ENCODE peak calls at places on chromosomes 2 and 18, in eight cellular contexts. P is right atrium auricular region; V is cardiac muscle cell; Q is colonic mucosa; Z is lower lobe of right lung; K is right lobe of liver; O is fibroblast of lung; F is CD8-positive, alpha-beta T cell. G is an unnamed sample.

GRCh38 chr2:146579154-146579930 is 1265.5 kb upstream of the ACVR2A start:
- DNase-seq in Z (no peak), K (no peak), O (peak; percentile 75), P (no peak), F (no peak), Q (no peak), V (peak; percentile 9), G (no peak)

GRCh38 chr2:118589726-118590125 is 257.7 kb downstream of the EN1 start:
- DNase-seq in Q (no peak), F (no peak), O (no peak), P (no peak), V (no peak), K (no peak), Z (no peak), G (no peak)

GRCh38 chr2:166651080-166651675 is 157.1 kb upstream of the SCN7A start:
- DNase-seq in Q (no peak), P (no peak), V (no peak), K (no peak), O (peak; percentile 86), F (no peak), Z (no peak), G (no peak)

GRCh38 chr2:226771067-226771466 is 28.6 kb downstream of the IRS1 start:
- DNase-seq in Q (peak; percentile 69), O (no peak), Z (no peak), F (no peak), K (no peak), P (no peak), V (no peak), G (no peak)

GRCh38 chr18:58552057-58552461 is 76.8 kb downstream of the ALPK2 start:
- DNase-seq in V (no peak), O (peak; percentile 69), Q (no peak), Z (no peak), F (no peak), P (no peak), K (no peak), G (no peak)

GRCh38 chr2:147165682-147166081 is 679.1 kb upstream of the ACVR2A start:
- DNase-seq in P (no peak), Z (no peak), Q (no peak), O (peak; percentile 11), V (no peak), F (no peak), K (no peak), G (no peak)

GRCh38 chr2:130332271-130333073 is 10.2 kb upstream of the IMP4 start:
- DNase-seq in P (peak; percentile 82), Z (peak; percentile 80), K (peak; percentile 75), F (peak; percentile 51), V (peak; percentile 86), O (peak; percentile 76), Q (peak; percentile 76), G (peak; percentile 59)

GRCh38 chr18:21452808-21453511 is 147.5 kb downstream of the ESCO1 start:
- DNase-seq in Q (no peak), Z (no peak), K (no peak), V (no peak), P (no peak), O (no peak), F (no peak), G (no peak)

GRCh38 chr2:201406077-201406662 is 45.1 kb downstream of the TRAK2 start:
- DNase-seq in F (no peak), Q (no peak), Z (no peak), P (no peak), V (no peak), K (no peak), O (peak; percentile 71), G (no peak)

GRCh38 chr2:219441451-219442205 is 7.0 kb downstream of the SPEG start:
- DNase-seq in O (peak; percentile 69), Q (no peak), Z (no peak), V (peak; percentile 70), F (peak; percentile 33), K (no peak), P (no peak), G (peak; percentile 45)

GRCh38 chr18:23257686-23258565 is 122.6 kb downstream of the CABLES1 start:
- DNase-seq in V (no peak), F (no peak), Q (no peak), O (peak; percentile 61), Z (peak; percentile 60), P (peak; percentile 82), K (no peak), G (no peak)

GRCh38 chr18:25066536-25066935 is 285.4 kb downstream of the ZNF521 start:
- DNase-seq in K (no peak), P (no peak), V (no peak), O (peak; percentile 59), Q (no peak), Z (no peak), F (no peak), G (peak; percentile 79)

GRCh38 chr2:9231291-9232165 is 24.9 kb downstream of the ASAP2 start:
- DNase-seq in V (no peak), K (no peak), Z (peak; percentile 60), O (no peak), P (no peak), F (no peak), Q (peak; percentile 60), G (no peak)

GRCh38 chr18:48996041-48996440 is 45.3 kb upstream of the SMAD7 start:
- DNase-seq in F (no peak), V (no peak), Z (no peak), O (no peak), P (no peak), Q (no peak), K (no peak), G (no peak)

GRCh38 chr18:48999569-48999968 is 48.8 kb upstream of the SMAD7 start:
- DNase-seq in Z (no peak), V (no peak), Q (no peak), K (no peak), O (no peak), F (no peak), P (no peak), G (no peak)

GRCh38 chr18:48996901-48997463 is 46.2 kb upstream of the SMAD7 start:
- DNase-seq in K (no peak), Z (peak; percentile 39), F (no peak), Q (no peak), O (peak; percentile 91), V (no peak), P (no peak), G (no peak)

GRCh38 chr18:48997985-48998831 is 47.4 kb upstream of the SMAD7 start:
- DNase-seq in V (peak; percentile 67), O (peak; percentile 98), Z (peak; percentile 87), P (peak; percentile 95), K (no peak), F (no peak), Q (no peak), G (no peak)

GRCh38 chr18:48997681-48997984 is 46.9 kb upstream of the SMAD7 start:
- DNase-seq in Z (no peak), V (peak; percentile 96), K (no peak), P (no peak), Q (no peak), F (no peak), O (no peak), G (no peak)
- H3K27ac ChIP-seq in Z (peak overlapping the region; percentile 64), V (peak overlapping the region; percentile 91), K (no peak overlapping the region), P (peak overlapping the region; percentile 70), Q (no peak overlapping the region), F (no peak overlapping the region), O (peak overlapping the region; percentile 97), G (no peak overlapping the region)

DNA sequence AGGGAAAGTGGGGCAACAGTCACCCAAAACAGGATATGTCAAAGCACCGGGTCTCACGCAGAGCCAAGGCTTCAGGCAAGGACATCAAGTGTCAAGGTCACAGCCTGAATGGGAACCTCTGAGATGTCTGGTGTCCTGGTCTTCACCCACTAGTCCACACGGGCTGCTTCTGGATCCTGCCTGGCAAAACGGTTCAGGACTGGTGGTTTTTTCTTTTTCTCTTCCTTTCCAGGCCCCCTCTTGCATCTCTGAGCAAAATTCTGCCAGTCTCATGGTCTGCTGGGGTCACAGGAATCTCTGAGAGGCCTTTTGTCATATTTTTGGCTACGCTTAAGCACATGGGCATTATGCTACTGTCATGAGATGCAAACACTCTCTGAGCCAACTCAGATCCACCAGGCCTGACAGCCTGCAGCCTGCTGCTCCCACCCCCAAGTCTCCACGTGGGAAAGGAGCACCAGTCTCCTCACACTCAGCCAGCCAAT is 518.2 kb upstream of the ZEB2 start:
- DNase-seq in O (no peak), Z (no peak), Q (no peak), P (no peak), K (no peak), V (peak; percentile 20), F (no peak), G (peak; percentile 57)
- TF ChIP-seq CTCF in O (no peak), Z (no peak), Q (no peak), P (no peak), K (no peak), V (no peak), F (no peak), G (no peak)

DNA sequence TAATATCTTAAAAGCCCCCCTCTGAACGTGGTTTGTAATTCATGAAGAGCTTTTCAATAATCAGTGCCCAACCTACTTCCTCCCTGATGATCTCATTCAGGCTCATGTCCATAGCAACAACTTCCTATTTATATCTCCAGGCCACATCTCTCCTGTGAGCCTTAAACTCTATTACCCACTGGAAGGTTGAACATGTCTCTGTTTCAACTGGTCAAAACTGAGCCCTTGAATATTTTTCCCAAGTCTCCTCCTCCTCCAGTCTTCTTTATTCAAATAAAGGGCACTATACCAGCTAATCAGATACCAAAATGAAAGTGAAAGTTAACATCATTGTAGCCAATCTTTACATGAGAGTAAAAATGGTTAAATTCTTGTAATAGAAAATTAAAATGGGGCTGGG is 63.7 kb upstream of the ITGA4 start:
- DNase-seq in P (no peak), Q (no peak), K (no peak), Z (no peak), O (peak; percentile 78), F (no peak), V (no peak), G (no peak)
- H3K4me3 ChIP-seq in P (no peak overlapping the region), Q (no peak overlapping the region), K (no peak overlapping the region), Z (no peak overlapping the region), O (no peak overlapping the region), F (peak overlapping the region; percentile 13), V (no peak overlapping the region), G (no peak overlapping the region)

GRCh38 chr18:74414951-74415515 is 42.1 kb downstream of the DIPK1C start:
- DNase-seq in F (no peak), V (peak; percentile 34), O (no peak), Z (no peak), P (no peak), K (no peak), Q (no peak), G (no peak)

GRCh38 chr18:74412106-74412880 is 44.8 kb downstream of the DIPK1C start:
- DNase-seq in O (no peak), K (no peak), V (no peak), F (no peak), Q (no peak), P (no peak), Z (no peak), G (peak; percentile 67)

GRCh38 chr18:74411475-74411874 is 45.6 kb downstream of the DIPK1C start:
- DNase-seq in Z (no peak), K (no peak), Q (no peak), P (no peak), F (no peak), O (no peak), V (no peak), G (no peak)

GRCh38 chr18:74416124-74416523 is 41.0 kb downstream of the DIPK1C start:
- DNase-seq in Q (no peak), V (no peak), F (no peak), Z (no peak), O (no peak), P (no peak), K (no peak), G (no peak)

DNA sequence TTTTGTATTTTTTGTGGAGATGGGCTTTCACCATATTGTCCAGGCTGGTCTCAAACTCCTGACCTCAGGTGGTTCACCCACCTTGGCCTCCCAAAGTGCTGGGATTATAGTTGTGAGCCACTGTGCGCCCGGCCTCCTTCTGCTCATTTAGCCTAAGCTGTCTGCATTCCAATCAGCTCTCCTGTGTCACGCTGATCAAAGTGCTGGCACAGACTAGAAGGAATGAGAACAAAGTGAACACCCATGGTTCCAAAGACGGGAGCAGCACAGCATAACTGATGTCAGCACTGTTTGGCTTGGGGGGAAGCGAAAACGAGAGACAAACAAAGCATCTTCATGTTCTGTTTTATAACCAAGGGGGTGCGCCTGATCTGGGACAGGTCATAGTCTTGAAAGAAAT is 43.3 kb downstream of the DIPK1C start:
- DNase-seq in P (no peak), Z (no peak), V (no peak), F (no peak), O (no peak), K (no peak), Q (no peak), G (no peak)
- H3K27ac ChIP-seq in P (no peak overlapping the region), Z (no peak overlapping the region), V (no peak overlapping the region), F (no peak overlapping the region), O (no peak overlapping the region), K (no peak overlapping the region), Q (no peak overlapping the region), G (no peak overlapping the region)

G was measured in dorsolateral prefrontal cortex.